ENCODE peak calls at places on chromosomes 16 and 17, in eight cellular contexts. P, V, S, A, N, M, G and E are unnamed samples.

GRCh38 chr17:4766199-4766598 is 5.5 kb upstream of the TM4SF5 start:
- DNase-seq in V (no peak), G (no peak), A (no peak), M (no peak), N (no peak), P (peak), S (no peak), E (no peak)

GRCh38 chr16:87068316-87068715 is 248.9 kb downstream of the C16orf95 start:
- DNase-seq in N (no peak), A (no peak), V (no peak), S (no peak), M (no peak), P (no peak), G (no peak), E (no peak)

GRCh38 chr17:65047939-65048338 is 8.6 kb downstream of the GNA13 start:
- DNase-seq in V (no peak), P (no peak), S (no peak), M (no peak), N (no peak), A (no peak), G (no peak), E (no peak)

GRCh38 chr16:46732561-46732960 is 15.6 kb downstream of the MYLK3 start:
- DNase-seq in S (no peak), P (no peak), G (no peak), A (no peak), N (no peak), V (no peak), M (no peak), E (no peak)

GRCh38 chr17:67779098-67779672 is 46.1 kb upstream of the BPTF start:
- DNase-seq in S (peak), V (no peak), N (no peak), P (peak), A (peak), M (peak), G (peak), E (peak)

GRCh38 chr17:21286066-21286770 is 1.7 kb downstream of the MAP2K3 start:
- DNase-seq in P (peak), G (peak), N (no peak), M (no peak), S (no peak), V (no peak), A (peak), E (peak)

GRCh38 chr17:34386343-34386924 is 23.4 kb upstream of the CCL1 start:
- DNase-seq in A (no peak), N (no peak), M (no peak), V (no peak), S (no peak), P (no peak), G (no peak), E (no peak)

GRCh38 chr17:71337903-71338302 is 782.9 kb upstream of the SOX9 start:
- DNase-seq in M (no peak), P (peak), S (no peak), A (no peak), G (no peak), N (no peak), V (no peak), E (no peak)

GRCh38 chr16:66486773-66487579 is 59.9 kb downstream of the BEAN1 start:
- DNase-seq in V (no peak), P (peak), A (no peak), M (no peak), N (peak), G (no peak), S (no peak), E (no peak)

GRCh38 chr17:75032896-75033294 is 13.9 kb downstream of the ATP5PD start:
- DNase-seq in A (no peak), P (peak), G (peak), M (no peak), S (no peak), N (no peak), V (no peak), E (no peak)

GRCh38 chr17:50257574-50258224 is 16.6 kb upstream of the TMEM92 start:
- DNase-seq in A (no peak), P (no peak), S (no peak), G (no peak), N (no peak), V (no peak), M (no peak), E (no peak)

GRCh38 chr17:18988546-18989173 is 15.9 kb downstream of the FAM83G start:
- DNase-seq in N (no peak), G (no peak), S (no peak), V (no peak), A (no peak), P (no peak), M (no peak), E (no peak)

GRCh38 chr16:68402748-68403040 is 45.6 kb downstream of the SMPD3 start:
- DNase-seq in N (no peak), G (no peak), S (no peak), A (no peak), P (no peak), V (no peak), M (no peak), E (peak)

GRCh38 chr17:57455063-57455914 is 199.0 kb downstream of the MSI2 start:
- DNase-seq in A (no peak), V (peak), N (peak), S (no peak), G (no peak), P (peak), M (no peak), E (no peak)

GRCh38 chr16:4868573-4868972 is 21.3 kb downstream of the UBN1 start:
- DNase-seq in S (no peak), P (no peak), V (no peak), G (no peak), M (no peak), N (no peak), A (no peak), E (no peak)

GRCh38 chr17:76670708-76671122 is 27.2 kb upstream of the ST6GALNAC1 start:
- DNase-seq in M (no peak), N (no peak), S (no peak), P (no peak), A (no peak), G (no peak), V (no peak), E (no peak)

GRCh38 chr16:50925758-50926357 is 184.0 kb downstream of the CYLD start:
- DNase-seq in N (no peak), A (no peak), V (no peak), M (no peak), S (no peak), P (peak), G (no peak), E (no peak)

GRCh38 chr17:18139949-18140348 is 31.4 kb downstream of the MYO15A start:
- DNase-seq in P (peak), S (no peak), N (no peak), V (no peak), M (no peak), A (no peak), G (no peak), E (peak)

GRCh38 chr17:39677581-39678339 is 9.5 kb downstream of the PNMT start:
- DNase-seq in P (no peak), V (no peak), G (no peak), S (no peak), M (no peak), N (no peak), A (no peak), E (no peak)

GRCh38 chr17:59800530-59800942 is 92.2 kb downstream of the TUBD1 start:
- DNase-seq in P (peak), V (no peak), G (no peak), N (no peak), M (no peak), A (no peak), S (no peak), E (no peak)

GRCh38 chr17:74737299-74738050 is 419 bp downstream of the RAB37 start:
- DNase-seq in M (no peak), V (no peak), S (peak), A (peak), G (peak), P (no peak), N (peak), E (peak)

GRCh38 chr16:3461120-3461519 is 17.6 kb downstream of the NAA60 start:
- DNase-seq in S (no peak), G (peak), V (peak), P (no peak), A (no peak), M (no peak), N (peak), E (peak)

GRCh38 chr17:67377727-67378443 is 804 bp downstream of the PITPNC1 start:
- DNase-seq in A (peak), P (peak), V (peak), S (peak), M (peak), G (peak), N (peak), E (peak)

GRCh38 chr16:21166561-21166961 is 8.1 kb downstream of the LDAF1 start:
- DNase-seq in N (no peak), V (no peak), S (no peak), P (no peak), G (no peak), M (no peak), A (no peak), E (peak)

GRCh38 chr16:47636501-47637090 is 175.5 kb downstream of the PHKB start:
- DNase-seq in A (no peak), S (no peak), N (no peak), V (no peak), G (no peak), M (no peak), P (no peak), E (no peak)

GRCh38 chr16:88705076-88705684 is 1.0 kb downstream of the RNF166 start:
- DNase-seq in N (peak), G (peak), A (no peak), S (peak), V (no peak), M (no peak), P (peak), E (no peak)

GRCh38 chr17:4968166-4968915 is 724 bp upstream of the SPAG7 start:
- DNase-seq in N (peak), S (peak), P (no peak), M (peak), G (no peak), A (peak), V (peak), E (peak)